ENCODE peak calls at places on chromosomes 13 and 19, in four cellular contexts. O is tibial artery; G is thoracic aorta; H is CD8-positive, alpha-beta T cell. W is an unnamed sample. For H3K36me3, the result is how much of the 10 kb centered on the place peaks cover.

GRCh38 chr19:19263886-19264487 is 9.1 kb downstream of the TM6SF2 start:
- DNase-seq in G (no peak), H (no peak), O (no peak), W (no peak)

GRCh38 chr13:39016789-39017188 is 21.1 kb downstream of the PROSER1 start:
- DNase-seq in H (no peak), O (no peak), G (no peak), W (no peak)

GRCh38 chr13:109408596-109409382 is 377.6 kb downstream of the IRS2 start:
- DNase-seq in H (no peak), O (no peak), G (no peak), W (no peak)

GRCh38 chr13:108777421-108778420 is 148.3 kb downstream of the MYO16 start:
- DNase-seq in O (no peak), H (no peak), G (no peak), W (peak)

GRCh38 chr19:1970806-1971502 is 30.0 kb downstream of the CSNK1G2 start:
- DNase-seq in G (no peak), H (no peak), O (no peak), W (no peak)

GRCh38 chr13:99231726-99232125 is 26.5 kb downstream of the GPR18 start:
- DNase-seq in O (no peak), G (no peak), H (no peak), W (no peak)

GRCh38 chr13:107374038-107374437 is 806.1 kb upstream of the ARGLU1 start:
- DNase-seq in O (no peak), G (no peak), H (no peak), W (no peak)

GRCh38 chr13:43159007-43159406 is 135.6 kb downstream of the DNAJC15 start:
- DNase-seq in H (no peak), O (no peak), G (no peak), W (no peak)

GRCh38 chr13:101917833-101918755 is 465.6 kb downstream of the ITGBL1 start:
- DNase-seq in H (no peak), G (no peak), O (no peak), W (no peak)

GRCh38 chr13:84481958-84482357 is 599.7 kb upstream of the SLITRK1 start:
- DNase-seq in O (no peak), G (no peak), H (no peak), W (no peak)

GRCh38 chr19:55451163-55451521 is 8.0 kb upstream of the SHISA7 start:
- DNase-seq in O (no peak), G (no peak), H (no peak), W (no peak)

GRCh38 chr19:6739884-6740588 is 556 bp downstream of the TRIP10 start:
- DNase-seq in H (no peak), O (no peak), G (no peak), W (no peak)

GRCh38 chr19:12800873-12801465 is 631 bp downstream of the PRDX2 start:
- DNase-seq in O (no peak), H (no peak), G (no peak), W (no peak)

GRCh38 chr13:79398915-79399314 is 7.1 kb downstream of the RBM26 start:
- DNase-seq in G (no peak), O (no peak), H (no peak), W (no peak)

GRCh38 chr13:23443878-23444277 is 10.4 kb upstream of the SACS start:
- DNase-seq in H (no peak), G (no peak), O (no peak), W (no peak)

GRCh38 chr19:56441206-56441792 is 35.8 kb downstream of the ZNF667 start:
- DNase-seq in O (no peak), G (no peak), H (no peak), W (no peak)

GRCh38 chr13:112143046-112143752 is 76.2 kb downstream of the SOX1 start:
- DNase-seq in O (no peak), H (no peak), G (no peak), W (no peak)

GRCh38 chr13:25752957-25753540 is 298.8 kb downstream of the SHISA2 start:
- DNase-seq in H (no peak), O (peak), G (peak), W (no peak)

GRCh38 chr19:3507371-3508120 is 1.4 kb downstream of the FZR1 start:
- DNase-seq in G (no peak), H (no peak), O (no peak), W (no peak)

GRCh38 chr13:75372923-75373841 is 108.8 kb downstream of the TBC1D4 start:
- DNase-seq in H (no peak), O (no peak), G (no peak), W (no peak)

GRCh38 chr13:101554420-101555125 is 102.1 kb downstream of the ITGBL1 start:
- DNase-seq in G (no peak), O (no peak), H (no peak), W (no peak)

GRCh38 chr13:26653310-26653709 is 95.8 kb downstream of the WASF3 start:
- DNase-seq in H (no peak), G (no peak), O (no peak), W (no peak)

GRCh38 chr13:97020194-97020593 is 25.9 kb upstream of the OXGR1 start:
- DNase-seq in G (no peak), H (no peak), O (no peak), W (no peak)

GRCh38 chr13:105370011-105370645 is 1165.3 kb downstream of the EFNB2 start:
- DNase-seq in H (no peak), O (no peak), G (no peak), W (no peak)

GRCh38 chr19:30669329-30670010 is 297.3 kb downstream of the ZNF536 start:
- DNase-seq in H (peak), G (no peak), O (peak), W (no peak)

GRCh38 chr13:63554157-63554556 is 2138.5 kb upstream of the PCDH20 start:
- DNase-seq in G (no peak), O (no peak), H (no peak), W (no peak)

GRCh38 chr13:109610517-109610916 is 175.9 kb downstream of the IRS2 start:
- DNase-seq in O (peak), G (no peak), H (peak), W (peak)

GRCh38 chr13:105445793-105446192 is 1089.7 kb downstream of the EFNB2 start:
- DNase-seq in H (no peak), O (no peak), G (no peak), W (no peak)

GRCh38 chr19:35024095-35024494 is 6.2 kb upstream of the SCN1B start:
- DNase-seq in O (no peak), H (no peak), G (no peak), W (no peak)
- H3K36me3 ChIP-seq in O (half or more), H (half or more), G (under half), W (half or more)

DNA sequence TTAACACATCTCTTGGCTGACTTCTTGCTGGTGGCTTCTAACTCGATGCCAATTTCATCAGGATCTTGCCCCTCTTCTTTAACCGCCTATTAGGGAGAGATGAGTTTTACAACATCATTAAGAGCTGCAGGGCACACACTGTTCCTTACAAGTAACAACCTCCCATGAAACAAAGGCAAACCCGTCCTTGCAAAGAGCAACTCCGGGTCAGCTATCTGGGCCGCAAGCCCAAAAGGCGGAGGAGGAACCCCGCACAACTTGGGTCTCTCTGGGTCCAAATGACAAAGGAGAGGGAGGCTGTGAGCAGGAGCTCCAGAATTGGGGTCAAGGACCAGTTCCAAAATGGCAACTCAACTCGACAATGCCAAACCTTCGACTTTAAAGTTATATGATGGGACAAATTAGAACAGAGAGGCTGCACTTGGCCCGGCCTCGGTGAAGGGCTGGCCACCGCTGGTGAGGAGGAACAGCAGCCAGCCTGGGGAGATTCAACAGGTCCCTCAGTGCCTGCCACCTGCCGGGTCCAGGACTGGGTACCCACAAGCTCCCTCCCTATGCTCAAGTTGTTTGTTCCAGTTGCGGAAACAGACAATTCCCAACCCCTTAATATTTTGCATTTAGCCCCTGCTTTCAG is 1.1 kb downstream of the SAFB2 start:
- DNase-seq in O (peak), G (no peak), H (no peak), W (no peak)
- H3K27ac ChIP-seq in O (peak), G (peak), H (peak), W (no peak)

GRCh38 chr13:45339867-45340266 is 1.1 kb downstream of the TPT1 start:
- DNase-seq in O (no peak), H (no peak), G (no peak), W (no peak)
- H3K36me3 ChIP-seq in O (half or more), H (under half), G (under half), W (under half)

GRCh38 chr19:45250216-45250831 is 747 bp upstream of the MARK4 start:
- DNase-seq in H (no peak), G (no peak), O (no peak), W (no peak)
- H3K27ac ChIP-seq in H (no peak), G (no peak), O (peak), W (no peak)

GRCh38 chr19:10717356-10718204 is at the start of gene DNM2:
- DNase-seq in H (peak), O (peak), G (peak), W (peak)

GRCh38 chr19:10717054-10717355 is 874 bp upstream of the DNM2 start:
- DNase-seq in H (no peak), O (no peak), G (no peak), W (no peak)

GRCh38 chr19:10719466-10719961 is 1.6 kb downstream of the DNM2 start:
- DNase-seq in H (no peak), O (no peak), G (no peak), W (no peak)

GRCh38 chr19:10718205-10719196 is 622 bp downstream of the DNM2 start:
- DNase-seq in O (peak), G (no peak), H (peak), W (no peak)

DNA sequence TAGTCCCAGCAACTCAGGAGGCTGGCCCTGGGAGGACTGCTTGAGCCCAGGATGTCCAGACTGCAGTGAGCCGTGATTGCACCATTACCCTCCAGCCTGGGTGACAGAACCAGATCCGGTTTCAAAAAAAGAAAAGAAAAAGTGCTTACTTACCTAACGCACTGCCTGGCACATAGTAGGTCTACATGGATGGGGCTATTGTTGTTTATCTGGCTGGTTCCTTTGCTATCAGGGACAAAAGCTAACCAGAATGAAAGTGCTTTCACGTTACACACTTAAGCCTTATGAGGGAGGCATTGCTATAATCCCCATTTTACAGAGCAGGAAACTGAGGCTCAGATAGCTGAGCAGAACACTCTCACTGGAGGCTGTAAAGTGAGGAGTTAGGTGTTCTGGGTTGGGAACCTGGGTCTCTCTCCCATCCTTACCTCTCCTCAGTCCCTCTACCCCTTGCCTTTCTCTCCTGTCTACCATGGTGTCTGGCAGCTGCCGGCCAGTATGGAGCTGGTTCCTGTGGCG is 2.8 kb downstream of the DNM2 start:
- DNase-seq in H (no peak), O (no peak), G (no peak), W (no peak)
- H3K36me3 ChIP-seq in H (under half), O (under half), G (under half), W (under half)